ENCODE peak calls at places on chromosome 3, in four cellular contexts. X is endothelial cell, I is astrocyte of the spinal cord, H is progenitor cell of endocrine pancreas. K is an unnamed sample.

GRCh38 chr3:127542441-127542952 is 48.0 kb downstream of the TPRA1 start:
- DNase-seq in I (no peak), X (no peak), H (no peak), K (no peak)

GRCh38 chr3:101519685-101520365 is 6.8 kb upstream of the SENP7 start:
- DNase-seq in H (no peak), I (no peak), X (no peak), K (no peak)

GRCh38 chr3:97940034-97940433 is 32.2 kb downstream of the RIOX2 start:
- DNase-seq in I (no peak), X (no peak), H (no peak), K (no peak)

GRCh38 chr3:195699860-195700259 is 20.9 kb upstream of the MUC20 start:
- DNase-seq in H (no peak), I (no peak), X (no peak), K (no peak)

GRCh38 chr3:69828817-69829216 is 89.6 kb downstream of the MITF start:
- DNase-seq in X (no peak), H (no peak), I (no peak), K (no peak)

GRCh38 chr3:59542276-59542675 is 492.5 kb upstream of the CFAP20DC start:
- DNase-seq in I (no peak), H (no peak), X (no peak), K (no peak)

GRCh38 chr3:18151199-18151598 is 273.9 kb downstream of the SATB1 start:
- DNase-seq in H (no peak), X (no peak), I (no peak), K (no peak)

GRCh38 chr3:171874251-171874679 is 31.1 kb downstream of the TMEM212 start:
- DNase-seq in I (peak), H (no peak), X (no peak), K (no peak)

GRCh38 chr3:29718661-29719065 is 437.8 kb downstream of the RBMS3 start:
- DNase-seq in I (no peak), X (no peak), H (no peak), K (no peak)

GRCh38 chr3:78871048-78871447 is 896.8 kb downstream of the ROBO1 start:
- DNase-seq in X (no peak), H (no peak), I (no peak), K (no peak)

GRCh38 chr3:100740207-100740606 is 30.9 kb downstream of the TFG start:
- DNase-seq in I (no peak), H (no peak), X (no peak), K (no peak)

GRCh38 chr3:105798381-105798934 is 70.4 kb downstream of the CBLB start:
- DNase-seq in H (no peak), I (no peak), X (no peak), K (no peak)

GRCh38 chr3:9205345-9206143 is 43.9 kb downstream of the SRGAP3 start:
- DNase-seq in H (no peak), X (no peak), I (no peak), K (no peak)

GRCh38 chr3:112411425-112411824 is 78.5 kb downstream of the CD200 start:
- DNase-seq in X (no peak), I (no peak), H (no peak), K (no peak)

GRCh38 chr3:119518026-119518425 is 19.7 kb downstream of the TIMMDC1 start:
- DNase-seq in I (no peak), X (no peak), H (no peak), K (no peak)

GRCh38 chr3:119510690-119511089 is 12.3 kb downstream of the TIMMDC1 start:
- DNase-seq in H (no peak), X (no peak), I (no peak), K (no peak)

GRCh38 chr3:119517112-119517511 is 18.8 kb downstream of the TIMMDC1 start:
- DNase-seq in X (no peak), I (no peak), H (no peak), K (no peak)

DNA sequence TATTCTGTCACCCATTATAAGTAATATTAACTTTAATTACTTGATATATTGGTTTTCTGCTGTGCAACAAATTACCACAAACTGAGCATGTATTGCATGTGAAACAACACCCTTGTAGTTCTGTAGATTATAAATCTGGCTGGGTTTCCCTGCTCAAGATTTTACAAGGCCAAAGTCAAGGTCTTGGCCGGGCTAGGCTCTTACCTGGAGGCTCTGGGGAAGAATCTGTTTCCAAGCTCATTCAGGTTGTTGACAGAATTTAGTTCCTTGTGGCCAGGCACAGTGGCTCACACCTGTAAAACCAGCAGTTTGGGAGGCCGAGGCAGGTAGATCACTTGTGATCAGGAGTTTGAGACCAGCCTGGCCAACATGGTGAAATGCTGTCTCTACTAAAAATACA is 16.3 kb downstream of the TIMMDC1 start:
- DNase-seq in I (no peak), H (no peak), X (no peak), K (no peak)
- TF ChIP-seq CTCF in I (no peak), H (no peak), X (no peak), K (no peak)

GRCh38 chr3:10703875-10704274 is 112.2 kb upstream of the SLC6A11 start:
- DNase-seq in I (peak), H (no peak), X (peak), K (no peak)
- TF ChIP-seq CTCF in I (peak), H (peak), X (peak), K (peak)

GRCh38 chr3:51819709-51820406 is 40.8 kb upstream of the IQCF6 start:
- DNase-seq in I (no peak), X (peak), H (peak), K (no peak)
- TF ChIP-seq CTCF in I (peak), X (peak), H (peak), K (peak)

DNA sequence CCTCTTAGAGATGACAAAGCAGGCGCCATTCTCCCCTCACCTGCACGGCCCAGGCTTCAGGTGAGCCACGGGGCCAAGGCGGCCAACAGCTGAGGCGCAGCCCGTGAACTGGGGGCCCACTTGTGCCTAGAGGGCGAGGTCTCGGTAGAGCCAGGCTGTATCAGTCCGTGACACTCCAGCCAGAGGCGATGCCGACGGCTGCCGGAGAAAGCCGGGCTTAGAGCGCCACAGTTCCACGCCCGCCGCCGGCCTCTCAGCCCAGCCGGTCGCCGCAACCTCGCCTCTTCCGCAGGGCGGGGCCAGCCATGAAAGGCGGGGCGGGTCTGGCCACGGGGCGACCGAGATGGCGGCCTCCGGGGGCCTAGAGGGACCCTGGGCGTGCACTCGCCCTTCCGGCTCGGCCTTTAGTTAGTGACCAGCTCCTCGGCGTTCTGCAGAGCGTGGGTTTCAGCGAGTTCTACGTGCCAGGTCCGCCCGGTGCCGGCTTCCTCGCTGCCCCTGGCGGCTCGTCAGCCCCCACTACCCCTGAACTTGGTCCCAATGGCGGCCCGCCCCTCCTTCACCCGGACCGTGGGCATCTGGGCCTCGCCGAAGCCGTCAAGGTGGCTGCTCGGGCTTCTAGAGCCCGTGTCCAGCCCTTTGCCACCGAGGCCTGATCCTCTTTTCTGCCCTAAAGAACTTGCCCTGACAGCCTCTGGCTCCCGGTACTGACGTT is at the start of gene ZNF621:
- DNase-seq in I (peak), H (peak), X (peak), K (peak)
- TF ChIP-seq CTCF in I (no peak), H (no peak), X (no peak), K (no peak)

GRCh38 chr3:138426211-138426610 is 8.2 kb upstream of the ESYT3 start:
- DNase-seq in I (no peak), X (no peak), H (no peak), K (no peak)
- TF ChIP-seq CTCF in I (peak), X (no peak), H (peak), K (peak)